ENCODE peak calls at places on chromosomes 5 and 9, in ten cellular contexts. G is HuH-7; N is stimulated activated CD4-positive, alpha-beta T cell treated with anti-CD3 and anti-CD28 coated beads, Interleukin-4, amount 100 ng/mL, for 1 hour; Z is ELF-1; U is kidney tubule cell; L is stimulated activated naive CD8-positive, alpha-beta T cell treated with anti-CD3 and anti-CD28 coated beads, Interleukin-15, amount 100 ng/mL, for 72 hours; A is GM03348; X is HEK293T; B is hepatic stellate cell; T is osteoblast. H is an unnamed sample.

GRCh38 chr9:78462616-78463015 is 165.7 kb downstream of the PSAT1 start:
- DNase-seq in G (no peak), N (no peak), Z (no peak), U (peak), L (no peak), A (no peak), X (no peak), B (peak), T (no peak), H (no peak)

GRCh38 chr5:181189962-181190710 is 14.9 kb downstream of the TRIM7 start:
- DNase-seq in G (no peak), N (peak), Z (no peak), U (no peak), L (peak), A (no peak), X (no peak), B (no peak), T (no peak), H (no peak)

GRCh38 chr9:28365020-28365640 is 791.8 kb upstream of the C9orf72 start:
- DNase-seq in G (no peak), N (no peak), Z (peak), U (peak), L (no peak), A (no peak), X (peak), B (no peak), T (no peak), H (peak)

GRCh38 chr5:157651623-157652376 is 438 bp downstream of the SOX30 start:
- DNase-seq in G (no peak), N (peak), Z (peak), U (peak), L (peak), A (peak), X (no peak), B (no peak), T (peak), H (peak)

GRCh38 chr9:34124103-34124502 is 2.4 kb downstream of the DCAF12 start:
- DNase-seq in G (no peak), N (no peak), Z (no peak), U (no peak), L (no peak), A (no peak), X (no peak), B (no peak), T (peak), H (no peak)

GRCh38 chr9:100759166-100759565 is 181.3 kb downstream of the CAVIN4 start:
- DNase-seq in G (no peak), N (no peak), Z (no peak), U (no peak), L (no peak), A (no peak), X (no peak), B (no peak), T (no peak), H (no peak)

GRCh38 chr9:13568851-13569618 is 289.5 kb upstream of the MPDZ start:
- DNase-seq in G (no peak), N (no peak), Z (peak), U (peak), L (no peak), A (peak), X (no peak), B (no peak), T (peak), H (no peak)

GRCh38 chr5:148922606-148923005 is 96.2 kb downstream of the ADRB2 start:
- DNase-seq in G (no peak), N (no peak), Z (no peak), U (no peak), L (peak), A (no peak), X (no peak), B (no peak), T (no peak), H (no peak)

GRCh38 chr5:38207343-38207742 is 51.0 kb upstream of the EGFLAM start:
- DNase-seq in G (peak), N (no peak), Z (peak), U (no peak), L (no peak), A (no peak), X (no peak), B (no peak), T (no peak), H (no peak)

GRCh38 chr9:14909631-14910177 is 524 bp downstream of the FREM1 start:
- DNase-seq in G (no peak), N (no peak), Z (no peak), U (peak), L (no peak), A (no peak), X (no peak), B (no peak), T (peak), H (no peak)

GRCh38 chr5:135608761-135609443 is 30.1 kb upstream of the CXCL14 start:
- DNase-seq in G (no peak), N (no peak), Z (no peak), U (peak), L (no peak), A (no peak), X (no peak), B (no peak), T (no peak), H (no peak)

GRCh38 chr5:1235838-1236237 is 10.7 kb downstream of the SLC6A18 start:
- DNase-seq in G (no peak), N (no peak), Z (no peak), U (no peak), L (no peak), A (no peak), X (no peak), B (no peak), T (no peak), H (no peak)

GRCh38 chr5:156815988-156816599 is 34.0 kb upstream of the PPP1R2B start:
- DNase-seq in G (peak), N (peak), Z (peak), U (peak), L (peak), A (peak), X (peak), B (no peak), T (no peak), H (no peak)

H was measured in retinal pigment epithelial cell.